ENCODE peak calls at places on chromosomes 11 and 22, in nine cellular contexts. K is K562, Z is H1, H is GM12878, U is stomach, C is transverse colon, P is HCT116, B is GM12891, G is suprapubic skin. Y is an unnamed sample.
A peak's percentile ranks its signal among the peaks of the same experiment; 100 is the strongest.

GRCh38 chr11:110297726-110298297 is 1.4 kb upstream of the RDX start:
- DNase-seq in K (no peak), Z (no peak), H (no peak), U (no peak), C (no peak), P (no peak), B (no peak), G (no peak), Y (no peak)

GRCh38 chr22:31540966-31541365 is 44.6 kb downstream of the SFI1 start:
- DNase-seq in K (no peak), Z (no peak), H (no peak), U (no peak), C (no peak), P (no peak), B (no peak), G (no peak), Y (peak; percentile 1)

GRCh38 chr11:117950320-117950719 is 21.1 kb upstream of the TMPRSS13 start:
- DNase-seq in K (no peak), Z (no peak), H (no peak), U (no peak), C (peak; percentile 27), P (no peak), B (no peak), G (no peak), Y (no peak)

GRCh38 chr22:22547692-22548348 is 11.2 kb downstream of the PRAME start:
- DNase-seq in K (peak; percentile 83), Z (no peak), H (no peak), U (no peak), C (no peak), P (no peak), B (no peak), G (no peak), Y (no peak)

GRCh38 chr22:33099593-33099992 is 41.4 kb upstream of the SYN3 start:
- DNase-seq in K (no peak), Z (no peak), H (no peak), U (no peak), C (no peak), P (no peak), B (no peak), G (no peak), Y (no peak)

GRCh38 chr11:116808262-116809175 is 14.6 kb downstream of the APOA4 start:
- DNase-seq in K (no peak), Z (no peak), H (no peak), U (peak; percentile 81), C (peak; percentile 48), P (no peak), B (no peak), G (no peak), Y (peak; percentile 30)

GRCh38 chr11:44609028-44609782 is 43.7 kb downstream of the CD82 start:
- DNase-seq in K (no peak), Z (no peak), H (peak; percentile 92), U (no peak), C (peak; percentile 21), P (no peak), B (no peak), G (no peak), Y (no peak)

GRCh38 chr11:62075438-62075837 is 48.4 kb upstream of the INCENP start:
- DNase-seq in K (no peak), Z (no peak), H (no peak), U (no peak), C (no peak), P (no peak), B (no peak), G (no peak), Y (peak; percentile 36)

GRCh38 chr11:123472236-123472935 is 42.3 kb downstream of the GRAMD1B start:
- DNase-seq in K (no peak), Z (no peak), H (no peak), U (no peak), C (no peak), P (no peak), B (no peak), G (no peak), Y (peak; percentile 8)

GRCh38 chr11:108562746-108563581 is 30.6 kb downstream of the EXPH5 start:
- DNase-seq in K (no peak), Z (no peak), H (no peak), U (no peak), C (no peak), P (no peak), B (no peak), G (no peak), Y (no peak)

GRCh38 chr22:46684706-46685105 is 53.3 kb downstream of the CERK start:
- DNase-seq in K (no peak), Z (no peak), H (peak; percentile 40), U (peak; percentile 32), C (peak; percentile 36), P (no peak), B (peak; percentile 81), G (no peak), Y (no peak)

GRCh38 chr22:24105018-24105360 is 76.3 kb upstream of the SUSD2 start:
- DNase-seq in K (no peak), Z (no peak), H (no peak), U (no peak), C (no peak), P (no peak), B (no peak), G (no peak), Y (peak; percentile 79)

GRCh38 chr11:33703234-33703633 is 2.6 kb upstream of the C11orf91 start:
- DNase-seq in K (no peak), Z (no peak), H (no peak), U (no peak), C (no peak), P (no peak), B (no peak), G (no peak), Y (no peak)

GRCh38 chr11:33701302-33701701 is 676 bp upstream of the C11orf91 start:
- DNase-seq in K (no peak), Z (no peak), H (no peak), U (no peak), C (no peak), P (no peak), B (no peak), G (no peak), Y (no peak)

GRCh38 chr11:33704240-33705002 is 3.8 kb upstream of the C11orf91 start:
- DNase-seq in K (peak; percentile 36), Z (no peak), H (no peak), U (no peak), C (no peak), P (no peak), B (no peak), G (no peak), Y (no peak)

GRCh38 chr11:33701831-33702230 is 1.2 kb upstream of the C11orf91 start:
- DNase-seq in K (no peak), Z (no peak), H (no peak), U (peak; percentile 39), C (no peak), P (no peak), B (no peak), G (no peak), Y (no peak)

DNA sequence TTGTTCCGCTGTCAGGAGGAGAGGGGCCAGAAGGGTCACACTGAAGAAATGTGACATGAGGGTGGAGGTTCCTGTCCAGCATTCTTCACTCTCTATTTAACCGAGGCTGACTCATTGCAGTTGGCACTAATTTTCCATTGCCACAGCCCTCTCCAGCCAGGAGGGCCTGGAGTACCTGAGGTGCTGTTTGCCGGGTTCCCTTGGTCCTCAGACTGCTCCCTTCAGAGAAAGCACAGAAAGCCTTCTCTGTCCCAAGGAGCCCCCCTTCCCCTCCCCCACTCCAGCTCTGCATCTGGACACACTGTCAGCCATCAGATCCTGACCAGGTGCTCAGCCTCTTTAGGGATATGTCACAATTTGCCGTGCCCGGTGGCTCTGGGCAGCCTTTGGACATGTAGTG is 3.1 kb upstream of the C11orf91 start:
- DNase-seq in K (no peak), Z (no peak), H (no peak), U (peak; percentile 49), C (no peak), P (no peak), B (no peak), G (no peak), Y (no peak)
- TF ChIP-seq POLR2AphosphoS5 in K (no peak), Z (no peak), H (no peak), U (peak; percentile 47), C (no peak), P (peak; percentile 5), B (no peak), G (no peak), Y (no peak)

DNA sequence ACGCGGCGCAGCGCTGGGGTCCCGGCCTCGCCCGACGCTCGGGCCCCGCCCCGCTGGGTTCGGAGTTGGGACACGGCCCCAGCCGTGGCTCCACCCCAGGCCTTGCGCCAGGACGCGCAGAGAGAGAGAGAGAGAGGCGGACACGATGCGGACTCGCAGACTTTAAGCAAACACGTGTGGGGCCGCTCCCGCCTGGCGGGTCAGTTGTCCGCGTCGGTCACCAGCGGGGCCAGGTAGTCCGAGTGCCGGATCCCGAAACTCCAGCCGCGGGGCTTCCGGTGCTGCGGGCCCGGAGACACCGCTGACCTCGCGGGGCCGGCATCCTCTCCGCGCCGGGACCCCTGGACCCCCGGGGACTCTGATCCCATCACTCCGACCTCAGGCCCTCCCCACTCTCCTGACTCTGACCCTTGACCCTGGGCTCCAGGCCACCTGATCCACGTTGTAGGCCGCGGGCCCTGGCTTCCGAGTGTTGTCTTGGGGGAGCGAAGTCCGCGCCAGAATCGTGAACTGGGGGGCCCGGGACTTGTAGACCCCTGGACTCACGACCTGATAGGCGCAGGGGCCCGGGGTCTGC is 556 bp upstream of the TYMP start:
- DNase-seq in K (no peak), Z (no peak), H (no peak), U (peak; percentile 91), C (peak; percentile 88), P (peak; percentile 73), B (peak; percentile 59), G (peak; percentile 94), Y (peak; percentile 93)
- TF ChIP-seq POLR2A in K (no peak), Z (no peak), H (no peak), U (no peak), C (peak; percentile 75), P (peak; percentile 25), B (no peak), G (no peak), Y (peak; percentile 45)

GRCh38 chr11:342328-342727 is 21.7 kb upstream of the IFITM3 start:
- DNase-seq in K (no peak), Z (no peak), H (no peak), U (no peak), C (no peak), P (no peak), B (no peak), G (no peak), Y (peak; percentile 10)
- TF ChIP-seq POLR2AphosphoS5 in K (no peak), Z (no peak), H (no peak), U (no peak), C (no peak), P (no peak), B (no peak), G (no peak), Y (no peak)

DNA sequence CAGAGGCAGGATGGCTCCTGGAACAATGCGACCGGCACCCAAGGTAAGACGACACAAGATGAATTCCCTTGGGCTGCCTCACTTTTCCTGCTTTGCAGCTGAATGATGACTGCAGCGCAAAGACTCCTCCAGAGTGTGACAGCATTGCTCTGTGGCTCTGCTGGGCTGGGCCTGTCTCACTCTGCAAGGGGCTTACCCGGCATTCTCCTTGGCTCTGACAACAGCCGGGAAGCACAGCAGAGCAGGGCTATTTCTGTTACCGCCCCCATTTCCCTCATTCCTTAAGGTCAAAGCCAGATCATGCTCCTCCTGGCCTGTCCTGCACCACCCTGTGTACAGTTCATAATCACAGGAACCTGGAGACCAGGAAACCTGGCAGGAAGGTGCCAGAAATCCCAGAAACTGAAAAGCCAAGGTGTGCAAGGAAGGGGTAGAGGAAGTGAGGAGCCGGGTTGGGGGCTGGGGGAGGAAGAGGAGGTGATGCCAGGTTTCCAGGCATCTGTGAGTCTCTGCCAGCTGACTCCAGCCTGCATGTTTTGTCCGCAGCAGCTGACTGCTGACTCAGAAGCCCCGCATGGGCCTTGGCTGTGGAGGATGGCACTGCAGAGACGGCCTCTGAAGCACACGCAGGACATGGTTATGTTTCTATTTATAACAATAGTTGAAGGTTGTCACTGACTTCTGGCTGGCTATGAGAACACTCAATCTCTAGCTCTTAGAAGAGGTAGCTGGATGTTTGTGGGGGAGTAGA is 113.6 kb downstream of the MICAL3 start:
- DNase-seq in K (no peak), Z (no peak), H (no peak), U (no peak), C (peak; percentile 40), P (no peak), B (no peak), G (no peak), Y (peak; percentile 94)
- TF ChIP-seq POLR2A in K (no peak), Z (no peak), H (no peak), U (no peak), C (no peak), P (no peak), B (no peak), G (no peak), Y (no peak)

Y was measured in sigmoid colon.